ENCODE peak calls at places on chromosomes 13 and 19, in seven cellular contexts. I is AG09309, E is fibroblast of pulmonary artery, K is transverse colon, S is uterus, A is left lung, Y is progenitor cell of endocrine pancreas. O is an unnamed sample.

GRCh38 chr19:10238172-10238783 is 7.1 kb upstream of the S1PR2 start:
- DNase-seq in A (peak; percentile 83), K (peak; percentile 49), Y (no peak), E (peak; percentile 96), I (no peak), S (peak; percentile 58), O (no peak)

GRCh38 chr13:66657165-66657895 is 572.8 kb downstream of the PCDH9 start:
- DNase-seq in Y (no peak), S (peak; percentile 37), K (no peak), E (peak; percentile 99), I (peak; percentile 63), A (peak; percentile 39), O (peak; percentile 42)

GRCh38 chr19:1248454-1249297 is at the start of gene MIDN:
- DNase-seq in Y (peak; percentile 84), S (peak; percentile 87), K (peak; percentile 88), E (peak; percentile 93), I (no peak), A (peak; percentile 87), O (no peak)

GRCh38 chr19:10858204-10858828 is 10.1 kb downstream of the C19orf38 start:
- DNase-seq in E (peak; percentile 47), S (no peak), Y (no peak), I (no peak), K (no peak), A (no peak), O (no peak)

GRCh38 chr19:58182577-58182988 is 278 bp upstream of the ZNF274 start:
- DNase-seq in E (no peak), A (peak; percentile 95), Y (no peak), K (no peak), I (peak; percentile 59), S (no peak), O (no peak)

GRCh38 chr13:98869408-98870090 is 108.3 kb downstream of the DOCK9 start:
- DNase-seq in A (no peak), I (no peak), Y (no peak), S (peak; percentile 36), E (peak; percentile 33), K (no peak), O (no peak)

GRCh38 chr19:15264061-15264932 is 32.0 kb upstream of the EPHX3 start:
- DNase-seq in S (peak; percentile 81), E (peak; percentile 80), Y (peak; percentile 71), I (no peak), A (peak; percentile 65), K (peak; percentile 78), O (no peak)

GRCh38 chr13:59607780-59608233 is 555.9 kb downstream of the DIAPH3 start:
- DNase-seq in Y (no peak), K (no peak), A (no peak), I (no peak), S (no peak), E (no peak), O (no peak)

GRCh38 chr13:63299995-63300394 is 1884.3 kb upstream of the PCDH20 start:
- DNase-seq in A (no peak), K (no peak), I (no peak), S (no peak), E (no peak), Y (no peak), O (no peak)

GRCh38 chr19:58554494-58555368 is at the start of gene CHMP2A:
- DNase-seq in A (peak; percentile 98), Y (peak; percentile 96), E (peak; percentile 97), I (peak; percentile 79), S (peak; percentile 99), K (peak; percentile 99), O (no peak)

GRCh38 chr13:30928971-30929370 is 3.5 kb upstream of the TEX26 start:
- DNase-seq in Y (no peak), I (no peak), K (no peak), A (no peak), E (no peak), S (no peak), O (no peak)

GRCh38 chr19:44856438-44857083 is 10.5 kb downstream of the NECTIN2 start:
- DNase-seq in Y (no peak), A (peak; percentile 40), S (no peak), E (no peak), I (no peak), K (no peak), O (no peak)

GRCh38 chr19:33620611-33621010 is 1.1 kb upstream of the CHST8 start:
- DNase-seq in Y (no peak), S (no peak), I (no peak), A (no peak), E (no peak), K (no peak), O (no peak)

GRCh38 chr19:16035601-16036297 is 40.5 kb upstream of the TPM4 start:
- DNase-seq in K (no peak), I (no peak), A (no peak), E (no peak), Y (no peak), S (no peak), O (no peak)

DNA sequence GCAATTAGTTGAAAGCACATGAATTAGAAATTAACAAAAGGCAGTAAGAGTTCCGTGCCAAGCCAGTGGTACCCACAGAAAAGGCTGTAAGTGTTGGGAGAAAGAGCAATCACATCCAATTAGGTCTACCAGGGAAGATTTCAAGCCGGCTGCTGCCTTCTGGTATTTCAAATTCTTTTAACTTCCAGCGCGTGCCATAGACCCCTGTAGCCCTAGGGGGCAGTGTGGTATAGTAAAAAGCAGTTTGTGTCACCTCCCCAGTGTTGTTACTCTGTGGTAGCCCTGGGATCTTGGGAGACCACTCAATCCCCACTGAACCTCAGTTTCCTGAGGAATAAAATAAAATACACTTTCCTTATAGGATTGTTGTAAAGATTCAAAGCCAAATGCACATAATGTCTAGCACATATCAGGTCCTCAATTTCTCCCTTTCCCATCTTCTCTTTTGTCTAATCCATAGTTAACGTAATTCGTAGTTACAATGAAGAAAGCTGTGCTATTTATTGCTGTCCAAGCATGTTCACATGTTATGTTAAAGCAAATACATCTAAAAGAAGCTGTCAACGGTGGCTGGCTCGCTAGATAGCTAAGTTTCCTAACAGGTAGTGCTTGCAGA is 230.2 kb downstream of the TDRD3 start:
- DNase-seq in S (no peak), E (peak; percentile 42), Y (peak; percentile 30), K (no peak), I (no peak), A (no peak), O (no peak)
- TF ChIP-seq CTCF in S (peak; percentile 18), E (peak; percentile 70), Y (peak; percentile 84), K (peak; percentile 25), I (peak; percentile 67), A (peak; percentile 41), O (peak; percentile 62)

DNA sequence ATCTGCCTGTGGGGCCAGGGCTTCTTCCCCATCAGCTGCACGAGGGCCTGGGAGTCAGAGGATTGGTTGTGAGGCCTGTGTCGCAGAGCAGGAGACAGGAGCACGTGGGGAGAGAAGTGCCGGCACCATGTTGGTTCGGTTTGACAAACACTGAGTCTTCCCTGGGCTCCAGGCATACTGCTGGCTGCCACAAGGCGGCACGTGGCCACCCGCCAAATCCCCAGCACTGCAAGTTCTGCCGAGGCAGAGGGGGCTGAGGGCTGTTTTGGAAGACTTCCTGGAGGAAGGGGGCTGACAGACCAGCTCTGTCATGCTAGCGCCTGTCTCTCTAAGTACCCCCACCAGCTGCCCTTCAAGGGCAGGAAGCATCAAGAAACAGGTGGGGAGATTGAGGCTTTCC is 9.5 kb downstream of the SHANK1 start:
- DNase-seq in K (no peak), I (no peak), S (no peak), A (no peak), E (no peak), Y (no peak), O (no peak)
- TF ChIP-seq CTCF in K (no peak), I (peak; percentile 31), S (no peak), A (no peak), E (peak; percentile 12), Y (peak; percentile 22), O (no peak)

GRCh38 chr19:31314849-31315620 is 34.2 kb downstream of the TSHZ3 start:
- DNase-seq in I (no peak), E (no peak), S (no peak), A (peak; percentile 31), K (no peak), Y (no peak), O (no peak)
- TF ChIP-seq CTCF in I (peak; percentile 56), E (peak; percentile 23), S (peak; percentile 12), A (no peak), K (peak; percentile 15), Y (peak; percentile 9), O (peak; percentile 20)

DNA sequence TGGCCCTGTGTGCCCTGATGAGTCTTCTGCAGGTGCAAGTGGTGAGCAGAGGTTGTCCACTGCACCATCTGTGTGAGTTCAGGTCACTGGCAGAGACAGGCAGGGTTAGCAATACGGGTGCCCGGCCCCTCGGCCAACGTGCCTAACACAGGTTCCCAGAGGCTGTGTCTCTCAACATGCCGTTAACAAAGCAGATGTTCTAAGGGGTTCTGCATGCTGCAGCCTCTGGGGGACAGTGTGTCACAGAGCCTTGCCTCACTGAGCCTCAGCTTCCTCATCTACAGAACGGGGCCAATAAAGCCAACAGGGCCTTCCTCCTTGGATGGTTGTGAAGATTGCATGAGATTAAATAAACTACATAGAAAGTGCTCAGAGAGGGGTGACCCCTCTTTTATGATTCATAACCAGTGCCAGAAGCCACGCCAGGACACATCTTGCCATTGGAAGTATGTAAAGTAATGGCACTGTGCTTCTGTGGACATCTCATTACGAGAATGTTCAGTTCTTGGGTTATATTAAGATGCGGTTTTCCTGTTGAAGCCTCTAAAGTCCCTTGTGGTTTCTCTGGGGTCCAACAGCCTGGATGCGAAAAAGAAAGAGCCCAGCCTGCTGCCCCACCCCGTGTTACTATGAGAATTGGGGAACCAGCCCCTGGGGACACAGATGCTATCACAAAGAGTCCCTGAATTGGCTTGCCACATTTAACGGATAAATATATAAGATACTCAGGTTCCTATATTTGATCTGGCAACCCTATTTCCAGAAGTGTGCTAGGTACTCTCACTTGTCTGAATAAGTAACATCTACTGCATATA is 11.2 kb upstream of the ARHGEF18 start:
- DNase-seq in E (no peak), S (no peak), A (no peak), K (peak; percentile 73), Y (no peak), I (no peak), O (no peak)
- TF ChIP-seq CTCF in E (no peak), S (no peak), A (no peak), K (no peak), Y (no peak), I (no peak), O (no peak)

GRCh38 chr13:37049810-37050209 is 9.7 kb downstream of the SUPT20H start:
- DNase-seq in A (no peak), Y (no peak), E (no peak), I (no peak), S (no peak), K (no peak), O (no peak)
- TF ChIP-seq CTCF in A (no peak), Y (peak; percentile 17), E (no peak), I (no peak), S (no peak), K (no peak), O (no peak)

DNA sequence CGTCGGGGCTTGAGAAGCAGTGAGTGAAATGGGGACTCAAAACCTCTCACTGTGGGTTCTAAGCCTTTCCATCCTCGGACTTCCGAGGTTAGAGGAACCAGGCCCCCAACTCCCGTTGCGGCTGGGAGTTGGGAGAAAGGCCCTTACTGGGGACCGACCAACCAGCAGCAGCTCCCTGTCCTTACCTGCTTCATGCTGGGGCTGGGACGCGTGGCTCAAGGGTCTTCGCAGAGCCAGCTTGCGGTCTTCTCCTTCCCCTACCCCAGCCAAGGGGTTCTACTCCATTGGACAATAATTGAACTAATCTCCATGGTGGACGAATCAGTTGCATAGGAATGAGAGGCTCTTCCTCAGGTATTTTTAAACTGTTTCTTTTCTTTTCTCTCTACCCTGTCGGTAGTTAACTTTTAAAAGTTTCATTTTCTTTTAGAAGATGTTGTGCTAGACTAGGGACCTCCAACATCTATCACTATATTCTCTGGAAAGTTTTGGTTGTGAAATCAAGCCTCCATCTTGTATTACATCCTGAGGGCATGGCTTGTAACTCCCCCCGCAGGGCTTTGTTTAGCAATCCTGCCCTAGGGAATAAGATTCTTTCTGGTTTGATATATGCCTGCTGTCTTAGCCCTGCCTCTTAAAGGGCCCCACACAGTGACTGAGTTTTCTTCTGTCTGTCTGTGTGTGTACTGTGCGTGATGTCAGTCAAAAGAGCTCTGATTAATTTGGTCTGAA is 1027.1 kb upstream of the PCDH9 start:
- DNase-seq in S (no peak), A (no peak), I (no peak), E (peak; percentile 8), K (no peak), Y (no peak), O (no peak)
- TF ChIP-seq CTCF in S (no peak), A (no peak), I (no peak), E (no peak), K (no peak), Y (no peak), O (no peak)